ENCODE peak calls at places on chromosomes 16 and 17, in seven cellular contexts. One of them, this sample, is unnamed.
A peak's percentile ranks its signal among the peaks of the same experiment; 100 is the strongest.

GRCh38 chr17:37770631-37771518 is 26.0 kb upstream of the HNF1B start:
- DNase-seq in body of pancreas: peak; percentile 91
- DNase-seq in GM12865: peak; percentile 54
- DNase-seq in OCI-M1: peak; percentile 42
- DNase-seq in IMR-90: peak; percentile 62
- DNase-seq in T47D: no peak
- DNase-seq in Kasumi-1: peak; percentile 15
- DNase-seq in this sample: no peak

GRCh38 chr16:58409316-58409973 is 17.2 kb downstream of the GINS3 start:
- DNase-seq in body of pancreas: no peak
- DNase-seq in GM12865: no peak
- DNase-seq in OCI-M1: peak; percentile 67
- DNase-seq in IMR-90: peak; percentile 7
- DNase-seq in T47D: no peak
- DNase-seq in Kasumi-1: no peak
- DNase-seq in this sample: no peak

GRCh38 chr17:27613425-27613824 is 17.6 kb upstream of the LGALS9 start:
- DNase-seq in body of pancreas: no peak
- DNase-seq in GM12865: no peak
- DNase-seq in OCI-M1: no peak
- DNase-seq in IMR-90: no peak
- DNase-seq in T47D: no peak
- DNase-seq in Kasumi-1: no peak
- DNase-seq in this sample: no peak

GRCh38 chr17:19384723-19385391 is 2.1 kb downstream of the MFAP4 start:
- DNase-seq in body of pancreas: peak; percentile 47
- DNase-seq in GM12865: no peak
- DNase-seq in OCI-M1: peak; percentile 48
- DNase-seq in IMR-90: peak; percentile 91
- DNase-seq in T47D: no peak
- DNase-seq in Kasumi-1: peak; percentile 64
- DNase-seq in this sample: no peak

GRCh38 chr17:76473541-76473985 is 6.2 kb downstream of the AANAT start:
- DNase-seq in body of pancreas: no peak
- DNase-seq in GM12865: peak; percentile 39
- DNase-seq in OCI-M1: peak; percentile 15
- DNase-seq in IMR-90: no peak
- DNase-seq in T47D: no peak
- DNase-seq in Kasumi-1: peak; percentile 37
- DNase-seq in this sample: peak; percentile 37

GRCh38 chr17:14755002-14755401 is 454.1 kb downstream of the HS3ST3B1 start:
- DNase-seq in body of pancreas: no peak
- DNase-seq in GM12865: no peak
- DNase-seq in OCI-M1: no peak
- DNase-seq in IMR-90: peak; percentile 54
- DNase-seq in T47D: no peak
- DNase-seq in Kasumi-1: no peak
- DNase-seq in this sample: no peak

GRCh38 chr16:8894736-8895334 is 12.7 kb downstream of the LITAFD start:
- DNase-seq in body of pancreas: peak; percentile 4
- DNase-seq in GM12865: no peak
- DNase-seq in OCI-M1: no peak
- DNase-seq in IMR-90: no peak
- DNase-seq in T47D: no peak
- DNase-seq in Kasumi-1: no peak
- DNase-seq in this sample: no peak

GRCh38 chr17:82592751-82593589 is 55.3 kb downstream of the WDR45B start:
- DNase-seq in body of pancreas: peak; percentile 88
- DNase-seq in GM12865: peak; percentile 62
- DNase-seq in OCI-M1: peak; percentile 91
- DNase-seq in IMR-90: peak; percentile 74
- DNase-seq in T47D: peak; percentile 52
- DNase-seq in Kasumi-1: peak; percentile 96
- DNase-seq in this sample: no peak

GRCh38 chr17:42565523-42566214 is 1.2 kb upstream of the MLX start:
- DNase-seq in body of pancreas: no peak
- DNase-seq in GM12865: no peak
- DNase-seq in OCI-M1: no peak
- DNase-seq in IMR-90: no peak
- DNase-seq in T47D: no peak
- DNase-seq in Kasumi-1: no peak
- DNase-seq in this sample: no peak

GRCh38 chr17:14717849-14718248 is 417.0 kb downstream of the HS3ST3B1 start:
- DNase-seq in body of pancreas: no peak
- DNase-seq in GM12865: no peak
- DNase-seq in OCI-M1: no peak
- DNase-seq in IMR-90: no peak
- DNase-seq in T47D: no peak
- DNase-seq in Kasumi-1: no peak
- DNase-seq in this sample: no peak

GRCh38 chr16:25052530-25052929 is 37.4 kb upstream of the ARHGAP17 start:
- DNase-seq in body of pancreas: peak; percentile 64
- DNase-seq in GM12865: no peak
- DNase-seq in OCI-M1: no peak
- DNase-seq in IMR-90: no peak
- DNase-seq in T47D: no peak
- DNase-seq in Kasumi-1: no peak
- DNase-seq in this sample: no peak

GRCh38 chr16:67530013-67530939 is 1.6 kb downstream of the RIPOR1 start:
- DNase-seq in body of pancreas: peak; percentile 76
- DNase-seq in GM12865: no peak
- DNase-seq in OCI-M1: no peak
- DNase-seq in IMR-90: peak; percentile 76
- DNase-seq in T47D: no peak
- DNase-seq in Kasumi-1: no peak
- DNase-seq in this sample: peak; percentile 82

GRCh38 chr16:65740716-65741115 is 618.9 kb upstream of the CDH11 start:
- DNase-seq in body of pancreas: no peak
- DNase-seq in GM12865: no peak
- DNase-seq in OCI-M1: no peak
- DNase-seq in IMR-90: peak; percentile 26
- DNase-seq in T47D: no peak
- DNase-seq in Kasumi-1: no peak
- DNase-seq in this sample: no peak

GRCh38 chr17:76957600-76958464 is 89.6 kb downstream of the MGAT5B start:
- DNase-seq in body of pancreas: no peak
- DNase-seq in GM12865: no peak
- DNase-seq in OCI-M1: no peak
- DNase-seq in IMR-90: peak; percentile 21
- DNase-seq in T47D: no peak
- DNase-seq in Kasumi-1: no peak
- DNase-seq in this sample: no peak